ENCODE peak calls at places on chromosomes 11 and 22, in four cellular contexts. O, Z, Y and Q are unnamed samples.

GRCh38 chr22:17707526-17707925 is 66.7 kb downstream of the BID start:
- DNase-seq in Y (no peak), O (no peak), Z (peak; percentile 43), Q (no peak)

GRCh38 chr11:34351687-34352469 is 5.9 kb downstream of the ABTB2 start:
- DNase-seq in Z (no peak), O (no peak), Y (no peak), Q (no peak)

GRCh38 chr11:48093323-48093722 is 113.0 kb downstream of the PTPRJ start:
- DNase-seq in Z (no peak), O (no peak), Y (no peak), Q (no peak)

GRCh38 chr11:119222308-119222707 is 16.2 kb downstream of the CBL start:
- DNase-seq in Y (no peak), O (no peak), Z (peak; percentile 67), Q (no peak)

GRCh38 chr11:128707671-128708070 is 13.8 kb downstream of the FLI1 start:
- DNase-seq in Y (no peak), Z (peak; percentile 66), O (no peak), Q (no peak)

GRCh38 chr22:40044870-40045834 is 50.4 kb downstream of the FAM83F start:
- DNase-seq in Y (peak; percentile 74), Z (peak; percentile 49), O (peak; percentile 58), Q (peak; percentile 43)

GRCh38 chr11:125594958-125595357 is 2.3 kb downstream of the STT3A start:
- DNase-seq in O (no peak), Z (no peak), Y (no peak), Q (no peak)

GRCh38 chr11:126416542-126417090 is 61.1 kb downstream of the ST3GAL4 start:
- DNase-seq in Y (peak; percentile 63), Z (peak; percentile 81), O (peak; percentile 89), Q (peak; percentile 59)

GRCh38 chr11:18056561-18057181 is 10.6 kb upstream of the TPH1 start:
- DNase-seq in Z (no peak), Y (no peak), O (no peak), Q (no peak)

GRCh38 chr11:117983163-117983475 is 3.1 kb upstream of the IL10RA start:
- DNase-seq in Y (no peak), Z (no peak), O (peak; percentile 18), Q (no peak)

GRCh38 chr11:99069831-99070444 is 49.2 kb downstream of the CNTN5 start:
- DNase-seq in O (peak; percentile 67), Y (peak; percentile 51), Z (peak; percentile 29), Q (peak; percentile 31)

GRCh38 chr22:33919591-33920501 is at the start of gene LARGE1:
- DNase-seq in Z (peak; percentile 40), Y (peak; percentile 72), O (peak; percentile 64), Q (peak; percentile 27)

GRCh38 chr22:49229483-49230193 is 598.0 kb downstream of the BRD1 start:
- DNase-seq in Y (no peak), Z (no peak), O (peak; percentile 8), Q (no peak)

GRCh38 chr22:29126670-29127069 is 53.8 kb downstream of the KREMEN1 start:
- DNase-seq in Z (no peak), Y (no peak), O (no peak), Q (no peak)

GRCh38 chr11:115716577-115717214 is 212.5 kb upstream of the CADM1 start:
- DNase-seq in Z (no peak), Y (no peak), O (no peak), Q (no peak)

GRCh38 chr22:35154937-35155387 is 89.0 kb downstream of the ISX start:
- DNase-seq in Z (peak; percentile 50), O (peak; percentile 93), Y (peak; percentile 84), Q (peak; percentile 56)

GRCh38 chr11:2277933-2278523 is 7.6 kb upstream of the ASCL2 start:
- DNase-seq in Z (no peak), O (peak; percentile 39), Y (peak; percentile 47), Q (no peak)

GRCh38 chr11:68314203-68314885 is 2.0 kb downstream of the LRP5 start:
- DNase-seq in O (peak; percentile 47), Y (no peak), Z (peak; percentile 50), Q (no peak)

DNA sequence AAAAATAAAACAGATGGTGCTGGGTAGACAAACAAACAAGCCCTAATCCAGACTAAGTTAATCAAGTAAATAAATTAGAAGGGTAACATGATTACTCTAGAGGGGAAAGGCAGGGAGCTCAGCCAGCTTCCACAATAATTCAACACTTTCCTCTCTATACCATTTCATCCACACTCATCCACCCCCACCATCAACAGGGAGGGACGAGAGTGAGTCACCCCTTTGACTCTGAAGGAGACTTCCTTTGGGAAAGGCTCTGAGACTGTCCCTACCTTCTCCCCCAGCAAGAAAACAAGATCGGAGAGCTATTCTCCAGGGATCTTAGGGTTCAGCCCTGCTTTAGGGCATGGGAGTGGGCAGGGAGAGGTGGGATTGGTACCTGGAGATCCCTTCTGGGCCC is 33.1 kb downstream of the TRIM66 start:
- DNase-seq in Y (no peak), Z (peak; percentile 65), O (no peak), Q (no peak)
- H2BK15ac ChIP-seq in Y (no peak overlapping the region), Z (no peak overlapping the region), O (no peak overlapping the region), Q (no peak overlapping the region)

DNA sequence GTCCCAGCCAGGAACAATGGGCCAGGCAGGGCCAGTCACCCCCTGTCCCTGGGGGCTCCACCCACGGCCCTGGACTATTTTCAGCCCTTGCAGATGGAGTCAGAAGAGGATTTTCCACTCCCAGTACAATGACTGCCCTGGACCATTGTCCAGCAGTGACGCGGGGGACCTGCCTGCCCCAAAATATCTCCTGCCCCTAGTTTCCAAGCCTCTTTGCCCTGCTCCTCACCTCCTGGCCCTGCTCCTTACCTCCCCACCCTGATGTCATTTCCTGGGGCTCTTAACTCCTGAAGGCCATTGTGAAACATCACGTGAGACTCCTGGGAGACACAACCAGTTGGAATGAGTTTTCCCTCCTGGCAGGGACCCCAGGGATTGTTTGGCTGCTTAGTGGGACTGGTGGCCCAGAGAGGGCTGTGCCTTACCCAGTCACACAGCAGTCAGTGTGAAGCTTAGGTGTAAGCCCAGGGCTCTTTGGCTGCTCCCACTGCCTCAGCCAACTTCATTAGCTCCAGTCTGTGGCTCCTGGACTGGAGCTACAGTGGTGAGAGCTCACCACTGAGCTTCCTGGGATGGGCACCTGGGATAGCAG is 22.2 kb downstream of the P2RY2 start:
- DNase-seq in Z (peak; percentile 70), O (peak; percentile 27), Y (no peak), Q (no peak)
- H3K4me1 ChIP-seq in Z (peaks cover 14% of the 10 kb centered on the region), O (no peaks in the 10 kb centered on the region), Y (no peaks in the 10 kb centered on the region), Q (peaks cover 15% of the 10 kb centered on the region)

GRCh38 chr22:45397806-45398205 is 15.6 kb downstream of the SMC1B start:
- DNase-seq in O (peak; percentile 54), Z (no peak), Y (no peak), Q (no peak)
- H2BK12ac ChIP-seq in O (no peak overlapping the region), Z (no peak overlapping the region), Y (no peak overlapping the region), Q (no peak overlapping the region)

DNA sequence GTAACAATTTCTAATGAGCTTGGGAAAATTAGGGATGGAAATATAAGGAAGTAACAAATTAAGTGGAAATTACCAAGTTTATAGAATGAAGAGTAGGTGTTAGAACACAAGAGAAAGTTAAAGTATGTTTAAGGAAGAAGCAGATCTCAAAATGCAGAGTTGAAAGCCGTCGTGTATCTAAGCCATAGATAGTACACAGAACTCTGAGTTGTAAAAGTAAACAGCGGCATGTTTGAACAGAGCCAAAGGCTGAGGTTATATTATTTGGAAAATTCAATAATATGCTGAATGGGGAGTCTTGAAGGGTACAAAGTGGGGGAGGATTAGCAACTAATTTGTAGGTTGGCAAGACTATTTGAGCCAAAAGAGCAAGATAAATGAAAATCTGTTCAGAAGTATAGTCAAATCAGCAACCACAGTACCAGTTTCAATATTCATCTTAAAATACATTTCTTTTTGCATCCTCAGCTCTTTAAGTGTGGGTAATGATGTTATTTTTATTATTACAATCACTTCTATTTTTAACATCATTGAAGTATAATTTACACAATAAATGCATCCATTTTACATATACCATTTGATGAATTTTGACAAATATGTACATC is 594.8 kb upstream of the ANO3 start:
- DNase-seq in O (no peak), Z (no peak), Y (no peak), Q (no peak)
- H2BK15ac ChIP-seq in O (no peak overlapping the region), Z (no peak overlapping the region), Y (no peak overlapping the region), Q (no peak overlapping the region)